ENCODE peak calls at places on chromosomes 4 and X, in eight cellular contexts. R is ovary, U is tibial artery, P is GM23338, I is K562, A is cardiac muscle cell, G is colonic mucosa, W is mammary epithelial cell. Q is an unnamed sample.

GRCh38 chr4:69830529-69831269 is 29.2 kb downstream of the SULT1E1 start:
- DNase-seq in U (no peak), R (no peak), A (peak), I (no peak), G (peak), P (peak), W (peak), Q (no peak)

GRCh38 chrX:49103637-49104036 is 19.9 kb downstream of the GPKOW start:
- DNase-seq in I (no peak), P (no peak), A (no peak), U (no peak), W (no peak), G (no peak), R (no peak), Q (no peak)

GRCh38 chrX:1072637-1073377 is 139.6 kb downstream of the CRLF2 start:
- DNase-seq in U (peak), I (peak), R (no peak), A (no peak), W (no peak), G (no peak), P (peak), Q (no peak)

GRCh38 chr4:57504139-57504538 is 394.0 kb upstream of the IGFBP7 start:
- DNase-seq in U (no peak), R (no peak), A (no peak), W (no peak), I (no peak), G (no peak), P (no peak), Q (no peak)

GRCh38 chrX:110421499-110422455 is 63.1 kb downstream of the RTL9 start:
- DNase-seq in A (no peak), R (no peak), U (no peak), G (no peak), W (peak), P (no peak), I (no peak), Q (no peak)

GRCh38 chrX:55039471-55039870 is 8.7 kb upstream of the ALAS2 start:
- DNase-seq in G (no peak), A (no peak), U (no peak), W (peak), I (no peak), R (no peak), P (no peak), Q (no peak)

GRCh38 chrX:49230500-49231232 is 2.5 kb downstream of the CACNA1F start:
- DNase-seq in G (peak), R (no peak), I (peak), W (no peak), U (peak), P (peak), A (no peak), Q (no peak)

GRCh38 chrX:48997865-48998264 is 4.2 kb downstream of the GRIPAP1 start:
- DNase-seq in A (no peak), U (no peak), I (no peak), W (no peak), G (no peak), R (no peak), P (no peak), Q (no peak)

GRCh38 chr4:1039493-1040343 is 28.3 kb downstream of the FGFRL1 start:
- DNase-seq in A (peak), G (no peak), R (peak), I (peak), W (no peak), U (peak), P (no peak), Q (no peak)

GRCh38 chr4:100848865-100849264 is 331.0 kb upstream of the EMCN start:
- DNase-seq in W (no peak), R (no peak), U (no peak), A (no peak), G (no peak), P (peak), I (no peak), Q (peak)

GRCh38 chr4:89538171-89538570 is 230.6 kb upstream of the GPRIN3 start:
- DNase-seq in U (no peak), A (no peak), I (no peak), R (no peak), P (no peak), W (no peak), G (no peak), Q (no peak)

GRCh38 chrX:77793950-77794349 is 7.9 kb upstream of the ATRX start:
- DNase-seq in U (no peak), R (no peak), P (no peak), W (peak), I (no peak), G (no peak), A (no peak), Q (no peak)

GRCh38 chrX:77785400-77785745 is 643 bp downstream of the ATRX start:
- DNase-seq in W (peak), G (peak), U (no peak), P (peak), I (peak), A (peak), R (no peak), Q (peak)

GRCh38 chrX:77785746-77786548 is at the start of gene ATRX:
- DNase-seq in R (peak), A (peak), G (peak), I (peak), P (peak), U (peak), W (peak), Q (peak)

GRCh38 chrX:77788050-77788449 is 2.0 kb upstream of the ATRX start:
- DNase-seq in A (no peak), R (no peak), I (peak), G (peak), W (no peak), U (no peak), P (peak), Q (no peak)
- H3K4me3 ChIP-seq in A (no peak), R (peak), I (no peak), G (no peak), W (no peak), U (peak), P (no peak), Q (no peak)

GRCh38 chr4:101865501-101866062 is 75.1 kb downstream of the BANK1 start:
- DNase-seq in I (no peak), U (no peak), A (no peak), G (no peak), P (no peak), W (peak), R (no peak), Q (no peak)
- H3K27ac ChIP-seq in I (no peak), U (no peak), A (no peak), G (no peak), P (no peak), W (no peak), R (no peak), Q (no peak)

GRCh38 chr4:53592686-53593641 is 1.7 kb upstream of the LNX1 start:
- DNase-seq in W (peak), R (peak), U (no peak), P (peak), G (peak), A (peak), I (peak), Q (no peak)
- H3K4me3 ChIP-seq in W (peak), R (no peak), U (peak), P (peak), G (peak), A (peak), I (peak), Q (no peak)

DNA sequence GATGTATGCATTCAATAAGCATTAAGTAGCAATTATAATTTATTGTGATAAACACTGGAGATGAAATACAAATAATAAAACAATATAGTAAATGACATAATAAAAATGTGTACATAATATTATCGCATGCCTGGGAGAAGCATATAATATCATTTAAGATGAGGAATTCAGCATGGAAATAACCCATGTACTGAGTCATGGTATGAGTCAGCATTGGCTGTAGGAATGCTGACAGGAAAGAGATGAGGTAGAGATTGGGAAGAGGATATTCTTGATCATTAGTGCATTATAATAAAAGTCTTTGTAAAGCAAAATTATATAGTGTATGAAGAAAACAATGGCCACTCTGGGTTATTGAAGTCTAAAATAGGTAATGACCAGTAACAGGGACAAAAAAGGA is 82.8 kb downstream of the MAGEB10 start:
- DNase-seq in I (no peak), U (no peak), W (peak), G (no peak), A (peak), P (no peak), R (no peak), Q (no peak)
- H3K27ac ChIP-seq in I (no peak), U (no peak), W (peak), G (no peak), A (no peak), P (no peak), R (no peak), Q (no peak)

GRCh38 chr4:152422817-152423320 is 113.0 kb downstream of the FBXW7 start:
- DNase-seq in A (no peak), R (no peak), W (no peak), G (no peak), P (no peak), U (no peak), I (no peak), Q (no peak)
- H3K4me3 ChIP-seq in A (no peak), R (no peak), W (no peak), G (no peak), P (no peak), U (no peak), I (no peak), Q (no peak)

Q was measured in WERI-Rb-1.